ENCODE peak calls at places on chromosomes 13 and 19, in nine cellular contexts. C is astrocyte of the spinal cord, P is right atrium auricular region, U is left ventricle myocardium inferior, K is A549, I is epithelial cell of esophagus, H is mucosa of descending colon, A is choroid plexus epithelial cell, N is Panc1. L is an unnamed sample.
A peak's percentile ranks its signal among the peaks of the same experiment; 100 is the strongest.

GRCh38 chr19:33241530-33242101 is 16.0 kb upstream of the SLC7A10 start:
- DNase-seq in C (no peak), P (no peak), U (no peak), K (no peak), I (peak; percentile 52), H (peak; percentile 65), A (peak; percentile 9), N (no peak), L (no peak)

GRCh38 chr13:72163671-72164070 is 296.7 kb upstream of the DACH1 start:
- DNase-seq in C (no peak), P (no peak), U (no peak), K (no peak), I (peak; percentile 67), H (no peak), A (no peak), N (no peak), L (no peak)

GRCh38 chr13:21344662-21345176 is 114.4 kb downstream of the ZDHHC20 start:
- DNase-seq in C (no peak), P (no peak), U (no peak), K (no peak), I (no peak), H (no peak), A (no peak), N (no peak), L (no peak)

GRCh38 chr13:49627831-49628652 is at the start of gene ARL11:
- DNase-seq in C (no peak), P (no peak), U (peak; percentile 64), K (no peak), I (peak; percentile 72), H (peak; percentile 81), A (no peak), N (no peak), L (no peak)

GRCh38 chr13:44112700-44113329 is 233.1 kb downstream of the LACC1 start:
- DNase-seq in C (no peak), P (no peak), U (no peak), K (no peak), I (no peak), H (no peak), A (no peak), N (no peak), L (no peak)

GRCh38 chr13:93535256-93535655 is 308.6 kb downstream of the GPC6 start:
- DNase-seq in C (peak; percentile 49), P (no peak), U (no peak), K (no peak), I (peak; percentile 67), H (no peak), A (peak; percentile 70), N (no peak), L (no peak)

GRCh38 chr19:17784201-17785008 is 10.5 kb upstream of the B3GNT3 start:
- DNase-seq in C (peak; percentile 50), P (peak; percentile 78), U (peak; percentile 49), K (peak; percentile 70), I (peak; percentile 65), H (peak; percentile 81), A (peak; percentile 77), N (no peak), L (no peak)

GRCh38 chr13:28558126-28558525 is 63.2 kb upstream of the FLT1 start:
- DNase-seq in C (peak; percentile 89), P (no peak), U (no peak), K (no peak), I (peak; percentile 54), H (no peak), A (peak; percentile 91), N (no peak), L (no peak)

GRCh38 chr19:35266149-35266903 is 2.4 kb upstream of the USF2 start:
- DNase-seq in C (no peak), P (no peak), U (no peak), K (no peak), I (no peak), H (no peak), A (no peak), N (no peak), L (peak; percentile 71)

GRCh38 chr19:50759886-50760285 is 10.4 kb upstream of the GPR32 start:
- DNase-seq in C (no peak), P (no peak), U (no peak), K (peak; percentile 55), I (no peak), H (no peak), A (peak; percentile 30), N (no peak), L (no peak)

GRCh38 chr13:111951982-111952565 is 114.9 kb upstream of the SOX1 start:
- DNase-seq in C (no peak), P (peak; percentile 44), U (no peak), K (no peak), I (no peak), H (no peak), A (no peak), N (no peak), L (no peak)

GRCh38 chr19:11481777-11482383 is 1.0 kb upstream of the ELAVL3 start:
- DNase-seq in C (peak; percentile 71), P (peak; percentile 76), U (peak; percentile 67), K (peak; percentile 76), I (peak; percentile 86), H (peak; percentile 34), A (peak; percentile 90), N (peak; percentile 53), L (no peak)

GRCh38 chr19:47271949-47272348 is 2.7 kb upstream of the INAFM1 start:
- DNase-seq in C (no peak), P (no peak), U (no peak), K (no peak), I (no peak), H (no peak), A (no peak), N (no peak), L (no peak)

GRCh38 chr19:4506449-4507149 is 11.7 kb downstream of the PLIN4 start:
- DNase-seq in C (peak; percentile 70), P (no peak), U (no peak), K (no peak), I (peak; percentile 58), H (no peak), A (peak; percentile 69), N (no peak), L (no peak)
- TF ChIP-seq CTCF in C (no peak), P (no peak), U (no peak), K (no peak), I (no peak), H (no peak), A (no peak), N (no peak), L (no peak)

GRCh38 chr13:95319551-95320274 is 18.5 kb upstream of the ABCC4 start:
- DNase-seq in C (no peak), P (no peak), U (no peak), K (no peak), I (no peak), H (no peak), A (no peak), N (no peak), L (no peak)

GRCh38 chr13:95327190-95327589 is 25.9 kb upstream of the ABCC4 start:
- DNase-seq in C (no peak), P (no peak), U (no peak), K (no peak), I (no peak), H (no peak), A (no peak), N (no peak), L (no peak)

GRCh38 chr13:95326695-95327094 is 25.4 kb upstream of the ABCC4 start:
- DNase-seq in C (no peak), P (no peak), U (no peak), K (no peak), I (no peak), H (no peak), A (no peak), N (no peak), L (no peak)

GRCh38 chr13:95325485-95325884 is 24.2 kb upstream of the ABCC4 start:
- DNase-seq in C (no peak), P (no peak), U (no peak), K (no peak), I (no peak), H (no peak), A (no peak), N (no peak), L (no peak)

DNA sequence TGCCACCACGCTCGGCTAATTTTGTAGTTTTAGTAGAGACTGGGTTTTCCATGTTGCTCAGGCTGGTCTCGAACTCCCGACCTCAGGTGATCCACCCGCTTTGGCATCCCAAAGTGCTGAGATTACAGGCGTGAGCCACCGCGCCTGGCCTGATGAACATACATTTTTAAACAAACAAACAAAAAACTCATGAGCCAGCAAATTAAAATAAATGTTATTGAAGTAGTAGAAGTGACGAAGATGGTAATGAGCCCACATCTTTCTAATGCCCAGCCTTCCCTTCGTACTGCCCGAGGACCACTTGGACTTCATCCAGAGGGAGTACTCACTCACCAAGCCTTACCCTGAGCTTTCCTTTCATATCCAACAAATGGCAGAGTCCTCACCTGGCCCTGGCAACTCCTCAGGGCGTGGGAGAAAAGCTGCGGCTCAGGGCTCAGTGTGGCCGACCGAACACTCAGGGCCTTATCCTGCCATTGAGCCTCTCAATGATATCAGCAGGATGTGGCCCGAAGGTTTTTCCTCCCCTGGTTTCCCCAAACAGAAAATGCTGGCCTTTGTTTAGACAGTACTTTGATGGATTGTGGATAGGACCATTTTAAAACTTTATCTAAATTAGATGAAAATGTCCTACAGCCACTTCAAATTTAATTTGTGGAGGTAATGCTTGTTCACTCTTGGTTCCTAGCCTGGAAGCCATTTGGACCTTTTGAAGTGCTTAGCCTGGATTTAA is 22.8 kb upstream of the ABCC4 start:
- DNase-seq in C (no peak), P (no peak), U (no peak), K (no peak), I (no peak), H (no peak), A (no peak), N (no peak), L (no peak)
- H3K4me3 ChIP-seq in C (no peak overlapping the region), P (no peak overlapping the region), U (no peak overlapping the region), K (no peak overlapping the region), I (no peak overlapping the region), H (no peak overlapping the region), A (no peak overlapping the region), N (no peak overlapping the region), L (no peak overlapping the region)

DNA sequence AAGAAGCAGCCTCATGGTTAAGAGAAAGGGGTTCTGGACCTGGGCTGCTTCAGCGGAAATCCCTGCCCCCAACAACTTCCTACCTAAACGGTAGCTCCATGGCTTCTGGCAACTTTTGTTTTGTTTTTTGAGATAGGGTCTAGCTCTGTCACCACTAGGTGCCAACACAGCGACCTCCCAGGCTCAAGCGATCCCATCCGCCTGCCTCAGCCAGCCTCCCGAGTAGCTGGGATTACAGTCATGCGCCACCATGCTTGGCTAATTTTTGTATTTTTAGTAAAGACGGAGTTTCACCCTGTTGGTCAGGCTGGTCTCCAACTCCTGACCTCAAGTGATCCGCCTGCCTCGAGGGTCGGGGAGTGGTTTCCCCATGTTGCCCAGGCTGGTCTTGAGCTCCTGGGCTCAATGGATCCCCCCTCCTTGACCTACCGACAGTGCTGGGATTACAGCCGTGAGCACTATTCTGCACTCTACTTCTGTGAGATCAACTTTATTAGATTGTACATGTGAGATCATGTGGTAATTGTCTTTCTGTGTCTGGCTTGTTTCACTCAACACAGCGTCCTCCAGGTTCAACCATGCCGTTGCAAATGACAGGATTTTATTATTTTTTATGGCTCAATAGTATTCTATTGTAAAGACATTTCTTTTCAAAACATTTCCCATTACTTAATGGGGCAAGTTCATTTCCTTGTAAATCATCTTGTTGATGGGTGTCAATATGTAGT is 1.3 kb upstream of the OBI1 start:
- DNase-seq in C (no peak), P (no peak), U (no peak), K (peak; percentile 7), I (no peak), H (peak; percentile 23), A (peak; percentile 22), N (no peak), L (no peak)
- TF ChIP-seq CTCF in C (no peak), P (no peak), U (no peak), K (no peak), I (no peak), H (no peak), A (no peak), N (no peak), L (no peak)

GRCh38 chr19:14540741-14541525 is 11.5 kb downstream of the TECR start:
- DNase-seq in C (no peak), P (no peak), U (no peak), K (no peak), I (no peak), H (no peak), A (no peak), N (no peak), L (no peak)
- H3K4me3 ChIP-seq in C (no peak overlapping the region), P (no peak overlapping the region), U (no peak overlapping the region), K (no peak overlapping the region), I (no peak overlapping the region), H (no peak overlapping the region), A (no peak overlapping the region), N (no peak overlapping the region), L (no peak overlapping the region)